ENCODE peak calls at places on chromosome 6, in six cellular contexts. One of them, this sample, is unnamed.

GRCh38 chr6:150932976-150933375 is 67.5 kb downstream of the MTHFD1L start:
- DNase-seq in NCI-H2081: no peak
- DNase-seq in fibroblast of the conjunctiva: peak
- DNase-seq in Daoy: no peak
- DNase-seq in NCI-H2171 treated with DMSO at 0.1 percent for 48 hours: no peak
- DNase-seq in natural killer cell treated with Interleukin-12 subunit alpha and Interleukin-12 subunit beta and Interleukin-15 and Interleukin-18, amount 100 ng/mL, for 72 hours: no peak
- DNase-seq in this sample: no peak

GRCh38 chr6:77092971-77093370 is 370.3 kb downstream of the HTR1B start:
- DNase-seq in NCI-H2081: no peak
- DNase-seq in fibroblast of the conjunctiva: no peak
- DNase-seq in Daoy: no peak
- DNase-seq in NCI-H2171 treated with DMSO at 0.1 percent for 48 hours: no peak
- DNase-seq in natural killer cell treated with Interleukin-12 subunit alpha and Interleukin-12 subunit beta and Interleukin-15 and Interleukin-18, amount 100 ng/mL, for 72 hours: no peak
- DNase-seq in this sample: peak

GRCh38 chr6:138107078-138107751 is at the start of gene PERP:
- DNase-seq in NCI-H2081: peak
- DNase-seq in fibroblast of the conjunctiva: peak
- DNase-seq in Daoy: peak
- DNase-seq in NCI-H2171 treated with DMSO at 0.1 percent for 48 hours: peak
- DNase-seq in natural killer cell treated with Interleukin-12 subunit alpha and Interleukin-12 subunit beta and Interleukin-15 and Interleukin-18, amount 100 ng/mL, for 72 hours: peak
- DNase-seq in this sample: peak

GRCh38 chr6:31528307-31528777 is 420 bp upstream of the MCCD1 start:
- DNase-seq in NCI-H2081: no peak
- DNase-seq in fibroblast of the conjunctiva: no peak
- DNase-seq in Daoy: no peak
- DNase-seq in NCI-H2171 treated with DMSO at 0.1 percent for 48 hours: no peak
- DNase-seq in natural killer cell treated with Interleukin-12 subunit alpha and Interleukin-12 subunit beta and Interleukin-15 and Interleukin-18, amount 100 ng/mL, for 72 hours: no peak
- DNase-seq in this sample: no peak

GRCh38 chr6:160092602-160093001 is 29.0 kb upstream of the SLC22A1 start:
- DNase-seq in NCI-H2081: no peak
- DNase-seq in fibroblast of the conjunctiva: no peak
- DNase-seq in Daoy: no peak
- DNase-seq in NCI-H2171 treated with DMSO at 0.1 percent for 48 hours: no peak
- DNase-seq in natural killer cell treated with Interleukin-12 subunit alpha and Interleukin-12 subunit beta and Interleukin-15 and Interleukin-18, amount 100 ng/mL, for 72 hours: no peak
- DNase-seq in this sample: no peak

GRCh38 chr6:56091159-56091869 is 156.1 kb downstream of the COL21A1 start:
- DNase-seq in NCI-H2081: no peak
- DNase-seq in fibroblast of the conjunctiva: peak
- DNase-seq in Daoy: peak
- DNase-seq in NCI-H2171 treated with DMSO at 0.1 percent for 48 hours: no peak
- DNase-seq in natural killer cell treated with Interleukin-12 subunit alpha and Interleukin-12 subunit beta and Interleukin-15 and Interleukin-18, amount 100 ng/mL, for 72 hours: no peak
- DNase-seq in this sample: peak

GRCh38 chr6:40545954-40546353 is 41.2 kb downstream of the LRFN2 start:
- DNase-seq in NCI-H2081: no peak
- DNase-seq in fibroblast of the conjunctiva: no peak
- DNase-seq in Daoy: no peak
- DNase-seq in NCI-H2171 treated with DMSO at 0.1 percent for 48 hours: no peak
- DNase-seq in natural killer cell treated with Interleukin-12 subunit alpha and Interleukin-12 subunit beta and Interleukin-15 and Interleukin-18, amount 100 ng/mL, for 72 hours: peak
- DNase-seq in this sample: no peak

GRCh38 chr6:111777357-111777756 is 95.9 kb downstream of the FYN start:
- DNase-seq in NCI-H2081: no peak
- DNase-seq in fibroblast of the conjunctiva: no peak
- DNase-seq in Daoy: no peak
- DNase-seq in NCI-H2171 treated with DMSO at 0.1 percent for 48 hours: peak
- DNase-seq in natural killer cell treated with Interleukin-12 subunit alpha and Interleukin-12 subunit beta and Interleukin-15 and Interleukin-18, amount 100 ng/mL, for 72 hours: no peak
- DNase-seq in this sample: no peak

GRCh38 chr6:98292812-98293211 is 541.6 kb upstream of the POU3F2 start:
- DNase-seq in NCI-H2081: no peak
- DNase-seq in fibroblast of the conjunctiva: no peak
- DNase-seq in Daoy: no peak
- DNase-seq in NCI-H2171 treated with DMSO at 0.1 percent for 48 hours: no peak
- DNase-seq in natural killer cell treated with Interleukin-12 subunit alpha and Interleukin-12 subunit beta and Interleukin-15 and Interleukin-18, amount 100 ng/mL, for 72 hours: no peak
- DNase-seq in this sample: no peak

GRCh38 chr6:165644586-165645266 is 18.3 kb downstream of the PDE10A start:
- DNase-seq in NCI-H2081: no peak
- DNase-seq in fibroblast of the conjunctiva: no peak
- DNase-seq in Daoy: no peak
- DNase-seq in NCI-H2171 treated with DMSO at 0.1 percent for 48 hours: no peak
- DNase-seq in natural killer cell treated with Interleukin-12 subunit alpha and Interleukin-12 subunit beta and Interleukin-15 and Interleukin-18, amount 100 ng/mL, for 72 hours: no peak
- DNase-seq in this sample: no peak

GRCh38 chr6:21611485-21611884 is 17.9 kb downstream of the SOX4 start:
- DNase-seq in NCI-H2081: no peak
- DNase-seq in fibroblast of the conjunctiva: no peak
- DNase-seq in Daoy: no peak
- DNase-seq in NCI-H2171 treated with DMSO at 0.1 percent for 48 hours: peak
- DNase-seq in natural killer cell treated with Interleukin-12 subunit alpha and Interleukin-12 subunit beta and Interleukin-15 and Interleukin-18, amount 100 ng/mL, for 72 hours: no peak
- DNase-seq in this sample: no peak

GRCh38 chr6:169035381-169036280 is 218.0 kb downstream of the THBS2 start:
- DNase-seq in NCI-H2081: no peak
- DNase-seq in fibroblast of the conjunctiva: no peak
- DNase-seq in Daoy: no peak
- DNase-seq in NCI-H2171 treated with DMSO at 0.1 percent for 48 hours: no peak
- DNase-seq in natural killer cell treated with Interleukin-12 subunit alpha and Interleukin-12 subunit beta and Interleukin-15 and Interleukin-18, amount 100 ng/mL, for 72 hours: no peak
- DNase-seq in this sample: peak

GRCh38 chr6:134464690-134465411 is 146.9 kb upstream of the SGK1 start:
- DNase-seq in NCI-H2081: no peak
- DNase-seq in fibroblast of the conjunctiva: no peak
- DNase-seq in Daoy: peak
- DNase-seq in NCI-H2171 treated with DMSO at 0.1 percent for 48 hours: peak
- DNase-seq in natural killer cell treated with Interleukin-12 subunit alpha and Interleukin-12 subunit beta and Interleukin-15 and Interleukin-18, amount 100 ng/mL, for 72 hours: no peak
- DNase-seq in this sample: peak

GRCh38 chr6:113854531-113855499 is 2.3 kb upstream of the MARCKS start:
- DNase-seq in NCI-H2081: peak
- DNase-seq in fibroblast of the conjunctiva: peak
- DNase-seq in Daoy: peak
- DNase-seq in NCI-H2171 treated with DMSO at 0.1 percent for 48 hours: peak
- DNase-seq in natural killer cell treated with Interleukin-12 subunit alpha and Interleukin-12 subunit beta and Interleukin-15 and Interleukin-18, amount 100 ng/mL, for 72 hours: no peak
- DNase-seq in this sample: peak